ENCODE peak calls at places on chromosomes 3 and 15, in nine cellular contexts. I is psoas muscle, R is heart left ventricle, V is tibial artery, Y is GM12878, K is esophagus squamous epithelium, O is adrenal gland, J is left lung, A is endodermal cell. E is an unnamed sample. For H3K36me3, the result is how much of the 10 kb centered on the place peaks cover.

GRCh38 chr3:69767571-69767970 is 28.3 kb downstream of the MITF start:
- DNase-seq in A (no peak), V (no peak), K (no peak), O (peak), R (peak), I (peak), J (no peak), Y (no peak), E (no peak)

GRCh38 chr3:4718179-4718736 is 225.1 kb downstream of the ITPR1 start:
- DNase-seq in R (no peak), O (no peak), K (no peak), I (no peak), Y (no peak), V (no peak), A (no peak), J (no peak), E (no peak)

GRCh38 chr3:161104561-161105551 is at the start of gene B3GALNT1:
- DNase-seq in A (peak), K (no peak), O (peak), R (peak), Y (no peak), V (peak), I (peak), J (peak), E (peak)

GRCh38 chr3:195119461-195120198 is 151.3 kb downstream of the XXYLT1 start:
- DNase-seq in J (no peak), Y (no peak), K (no peak), A (peak), V (no peak), R (no peak), O (no peak), I (no peak), E (no peak)

GRCh38 chr3:119880966-119881365 is 99.1 kb downstream of the NR1I2 start:
- DNase-seq in A (no peak), K (no peak), Y (no peak), I (no peak), J (no peak), R (no peak), O (no peak), V (no peak), E (no peak)

GRCh38 chr3:160885791-160886286 is 129.8 kb downstream of the PPM1L start:
- DNase-seq in R (peak), K (peak), O (peak), Y (peak), A (peak), V (no peak), I (peak), J (peak), E (peak)

GRCh38 chr3:39275052-39275451 is 4.8 kb downstream of the CX3CR1 start:
- DNase-seq in A (peak), J (no peak), Y (no peak), I (no peak), R (no peak), K (no peak), O (no peak), V (no peak), E (no peak)

GRCh38 chr3:57787867-57788623 is 31.9 kb downstream of the SLMAP start:
- DNase-seq in Y (peak), A (no peak), V (no peak), K (no peak), O (no peak), R (no peak), J (no peak), I (no peak), E (peak)

GRCh38 chr15:58454950-58455401 is 23.2 kb downstream of the LIPC start:
- DNase-seq in K (no peak), V (no peak), J (no peak), Y (no peak), I (no peak), O (no peak), R (no peak), A (no peak), E (no peak)

GRCh38 chr3:56303508-56303907 is 164.8 kb downstream of the ERC2 start:
- DNase-seq in A (peak), J (no peak), O (peak), R (no peak), V (no peak), I (no peak), Y (peak), K (no peak), E (peak)

GRCh38 chr15:71581406-71581930 is 228.9 kb upstream of the NR2E3 start:
- DNase-seq in O (no peak), R (no peak), A (no peak), J (no peak), V (no peak), Y (no peak), K (no peak), I (no peak), E (no peak)

GRCh38 chr15:40292246-40292645 is 9.4 kb upstream of the ANKRD63 start:
- DNase-seq in V (no peak), O (no peak), R (no peak), K (no peak), A (no peak), Y (no peak), I (peak), J (no peak), E (no peak)
- H3K36me3 ChIP-seq in V (under half), O (under half), R (under half), K (under half), A (under half), Y (under half), I (under half), J (under half), E (under half)

GRCh38 chr15:29978411-29979382 is 104.1 kb upstream of the GOLGA8J start:
- DNase-seq in I (no peak), O (no peak), R (no peak), K (no peak), V (no peak), A (no peak), Y (no peak), J (no peak), E (no peak)
- TF ChIP-seq CTCF in I (no peak), O (no peak), R (no peak), K (no peak), V (peak), A (no peak), Y (no peak), J (no peak), E (no peak)

GRCh38 chr3:47073685-47074084 is 90.2 kb downstream of the SETD2 start:
- DNase-seq in R (no peak), I (no peak), A (no peak), V (no peak), O (no peak), Y (no peak), J (no peak), K (no peak), E (no peak)
- H3K36me3 ChIP-seq in R (under half), I (half or more), A (half or more), V (under half), O (under half), Y (under half), J (under half), K (half or more), E (under half)

DNA sequence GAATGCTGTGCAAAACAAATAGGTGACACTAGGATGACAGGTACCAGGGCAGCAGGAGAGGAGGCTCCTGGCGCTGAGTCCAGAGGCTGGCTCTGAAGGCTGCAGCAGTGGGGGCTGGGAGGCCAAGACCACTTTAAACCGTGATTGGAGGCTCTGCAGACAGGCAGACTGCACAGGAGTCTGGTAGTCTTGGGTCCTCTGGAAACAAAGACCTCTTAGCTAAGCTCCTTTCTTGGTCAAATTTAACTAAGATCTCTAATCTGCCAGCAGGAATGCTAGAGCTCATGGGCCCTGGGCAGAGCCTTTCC is 4.4 kb upstream of the MUSTN1 start:
- DNase-seq in J (peak), K (no peak), O (no peak), V (no peak), I (peak), A (no peak), Y (no peak), R (peak), E (no peak)
- TF ChIP-seq CTCF in J (no peak), K (no peak), O (no peak), V (no peak), I (no peak), A (no peak), Y (no peak), R (no peak), E (no peak)

DNA sequence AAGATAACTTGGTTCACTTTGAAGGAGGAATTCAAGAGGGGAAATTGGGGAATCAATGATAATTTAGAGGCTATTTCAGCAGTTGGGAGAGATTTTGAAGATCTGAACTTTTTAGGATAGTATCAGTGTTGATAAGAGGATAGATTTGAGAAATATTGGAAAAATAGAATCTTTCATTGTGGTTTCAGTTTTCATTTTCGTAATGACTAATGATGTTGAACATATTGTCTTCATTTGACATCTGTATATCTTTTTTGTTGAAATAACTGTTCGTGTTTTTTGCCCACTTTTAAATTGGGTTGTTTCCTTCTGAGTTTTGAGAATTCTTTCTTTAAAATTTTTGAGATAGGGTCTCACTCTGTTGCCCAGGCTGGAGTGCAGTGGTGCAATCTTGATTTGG is 21.1 kb downstream of the ECT2 start:
- DNase-seq in A (no peak), O (no peak), J (no peak), R (no peak), I (no peak), Y (no peak), K (no peak), V (no peak), E (no peak)
- H3K36me3 ChIP-seq in A (half or more), O (under half), J (under half), R (under half), I (under half), Y (under half), K (half or more), V (under half), E (under half)

GRCh38 chr3:53728606-53729005 is 117.6 kb downstream of the CHDH start:
- DNase-seq in K (no peak), J (no peak), Y (no peak), I (no peak), R (no peak), V (no peak), O (no peak), A (no peak), E (no peak)

GRCh38 chr3:53729130-53729529 is 117.1 kb downstream of the CHDH start:
- DNase-seq in R (no peak), Y (no peak), V (no peak), J (no peak), K (no peak), O (no peak), I (no peak), A (no peak), E (no peak)

GRCh38 chr3:53730565-53730964 is 115.7 kb downstream of the CHDH start:
- DNase-seq in R (peak), I (no peak), J (no peak), K (no peak), Y (no peak), A (no peak), V (no peak), O (no peak), E (no peak)

GRCh38 chr3:53731934-53732624 is 114.1 kb downstream of the CHDH start:
- DNase-seq in J (no peak), V (no peak), K (no peak), R (no peak), Y (no peak), A (no peak), O (no peak), I (no peak), E (no peak)

DNA sequence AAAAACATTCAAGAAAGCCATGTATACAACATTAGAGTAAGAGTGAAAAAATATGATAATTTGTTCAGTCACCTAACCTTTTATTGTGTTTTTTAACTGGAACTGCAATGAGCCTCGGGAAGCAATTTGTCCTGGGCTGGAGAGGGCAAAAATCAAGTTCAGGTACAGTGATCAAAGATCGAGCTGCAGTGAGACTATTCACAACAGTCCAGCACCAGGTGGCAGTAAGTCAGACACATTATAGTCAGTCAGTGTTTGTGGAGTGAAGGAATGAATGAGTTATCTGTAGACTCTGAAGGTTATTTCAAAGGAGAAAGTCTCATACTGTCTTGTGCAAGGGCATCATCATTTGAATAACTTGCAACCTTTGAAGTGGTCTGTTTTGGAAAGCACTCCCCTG is 116.6 kb downstream of the CHDH start:
- DNase-seq in O (no peak), J (no peak), R (no peak), I (no peak), Y (no peak), A (no peak), K (no peak), V (no peak), E (no peak)
- TF ChIP-seq CTCF in O (no peak), J (no peak), R (no peak), I (no peak), Y (peak), A (peak), K (no peak), V (no peak), E (peak)

DNA sequence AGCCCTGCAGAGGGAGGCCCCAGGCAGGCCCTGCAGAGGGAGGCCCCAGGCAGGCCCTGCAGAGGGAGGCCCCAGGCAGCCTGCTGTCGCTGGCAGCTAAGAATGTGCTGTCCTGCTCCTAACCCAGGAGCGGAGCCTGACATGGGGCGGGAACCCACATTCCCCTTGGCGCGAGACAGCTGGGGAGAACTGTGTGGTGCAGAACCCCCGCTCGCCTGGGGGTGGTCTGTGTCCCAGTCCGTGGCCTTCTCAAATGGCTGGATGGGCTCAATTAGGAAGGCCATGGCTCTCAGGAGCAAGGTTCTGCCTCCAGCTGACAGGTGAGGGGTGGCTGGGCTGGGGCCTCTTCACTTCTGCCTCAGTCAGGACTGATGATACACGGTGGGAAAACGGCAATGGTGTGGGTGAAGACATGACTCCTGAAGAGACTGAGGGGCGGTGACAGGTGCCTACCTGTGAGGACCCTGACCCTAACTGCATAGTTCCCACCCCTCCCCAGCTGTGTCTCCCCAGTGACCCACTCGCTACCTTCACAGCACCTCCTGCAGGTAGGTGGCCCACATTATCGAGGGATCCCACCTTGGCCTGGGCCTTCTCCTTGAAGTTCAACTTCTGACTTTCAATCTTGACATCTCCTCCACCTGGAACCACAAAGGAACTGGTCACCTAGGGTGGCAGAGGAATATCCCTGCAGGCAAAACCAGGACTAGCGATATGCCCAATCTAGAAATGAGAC is 52.0 kb downstream of the DHX30 start:
- DNase-seq in J (peak), V (no peak), O (no peak), R (no peak), I (peak), Y (no peak), A (no peak), K (no peak), E (no peak)
- H3K36me3 ChIP-seq in J (under half), V (half or more), O (half or more), R (under half), I (half or more), Y (under half), A (half or more), K (half or more), E (under half)

GRCh38 chr15:37107071-37107753 is 6.9 kb upstream of the MEIS2 start:
- DNase-seq in V (no peak), O (no peak), I (no peak), Y (no peak), R (no peak), A (peak), J (no peak), K (no peak), E (no peak)

GRCh38 chr15:37107754-37108724 is 7.7 kb upstream of the MEIS2 start:
- DNase-seq in J (no peak), R (no peak), K (no peak), A (no peak), I (no peak), V (no peak), Y (no peak), O (no peak), E (no peak)

GRCh38 chr15:37104413-37105392 is 4.4 kb upstream of the MEIS2 start:
- DNase-seq in K (no peak), J (no peak), A (peak), Y (no peak), V (no peak), O (no peak), R (no peak), I (no peak), E (no peak)

GRCh38 chr15:37105795-37106333 is 5.5 kb upstream of the MEIS2 start:
- DNase-seq in R (no peak), A (no peak), V (no peak), I (no peak), O (no peak), Y (no peak), K (no peak), J (no peak), E (no peak)

DNA sequence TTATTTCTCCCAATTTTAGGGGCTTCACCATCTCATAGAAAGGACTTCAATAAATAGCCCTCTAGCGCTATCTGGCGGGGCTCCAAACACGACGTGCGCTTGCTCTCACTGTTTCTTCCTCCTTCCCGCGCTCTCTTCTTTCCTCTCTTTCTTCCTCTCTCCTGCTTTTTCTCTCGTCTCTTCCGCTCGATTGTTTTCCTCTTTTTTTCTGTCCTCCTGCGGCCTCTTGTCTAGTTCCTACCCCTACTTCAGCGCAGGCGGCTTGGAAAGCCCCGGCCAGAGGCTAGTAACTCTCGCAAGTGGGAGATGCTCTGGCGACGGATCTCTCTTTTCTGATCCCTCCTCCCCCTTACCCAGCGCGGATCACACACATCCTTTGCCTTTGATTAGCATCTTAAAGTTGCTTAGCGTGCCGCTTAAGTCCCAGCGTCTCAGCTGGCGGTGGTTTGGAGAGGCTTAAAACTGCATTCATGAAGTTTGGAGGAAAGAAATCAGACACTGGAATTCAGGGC is 6.2 kb upstream of the MEIS2 start:
- DNase-seq in A (peak), R (no peak), K (no peak), Y (no peak), V (no peak), O (no peak), J (no peak), I (no peak), E (no peak)
- TF ChIP-seq CTCF in A (peak), R (no peak), K (no peak), Y (peak), V (no peak), O (no peak), J (no peak), I (no peak), E (peak)

DNA sequence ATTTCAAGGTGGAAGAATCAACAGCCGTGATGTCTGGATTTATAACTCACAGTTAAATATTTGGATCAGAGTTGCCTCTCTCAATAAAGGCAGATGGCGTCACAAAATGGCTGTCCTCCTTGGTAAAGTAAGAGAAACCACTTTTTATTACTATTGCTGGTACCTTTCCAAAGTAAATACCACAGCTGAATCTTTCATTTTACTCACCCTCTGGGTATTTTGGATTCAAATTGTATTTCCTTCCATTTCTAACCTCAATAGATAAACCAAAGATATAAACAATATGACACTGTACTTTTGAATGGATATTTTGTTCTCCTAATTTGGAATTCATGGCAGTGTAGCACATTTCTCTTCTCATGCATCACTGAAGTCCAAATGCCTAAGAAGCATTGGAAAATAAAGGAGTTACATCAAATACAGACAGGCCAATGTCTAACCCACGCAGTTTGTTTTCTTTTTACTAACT is 29.5 kb downstream of the KLHL24 start:
- DNase-seq in R (no peak), V (no peak), K (no peak), O (no peak), A (no peak), Y (no peak), J (no peak), I (no peak), E (no peak)
- H3K36me3 ChIP-seq in R (under half), V (half or more), K (half or more), O (half or more), A (under half), Y (under half), J (under half), I (half or more), E (under half)

DNA sequence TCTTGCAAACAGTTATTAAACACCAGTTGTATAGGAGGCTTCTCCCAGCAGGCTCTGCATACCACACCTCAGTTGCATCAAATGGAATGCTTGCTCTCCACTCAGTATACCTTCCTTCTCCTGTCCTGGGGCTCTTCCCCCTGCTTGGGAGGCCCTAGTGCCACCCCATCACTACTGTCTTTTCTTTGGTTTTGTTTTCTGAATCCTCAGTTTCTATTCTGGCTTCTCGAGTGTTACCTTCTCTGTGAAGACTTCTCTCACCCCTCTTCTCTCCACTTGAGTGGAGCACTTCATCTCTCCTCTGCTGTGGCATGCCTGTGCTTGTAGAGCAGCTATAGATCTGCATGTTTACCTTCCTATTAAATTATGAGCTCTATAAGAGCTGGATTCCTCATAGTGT is 75.7 kb upstream of the TPRG1 start:
- DNase-seq in J (no peak), O (no peak), K (no peak), V (no peak), Y (no peak), I (no peak), A (no peak), R (no peak), E (no peak)
- TF ChIP-seq CTCF in J (no peak), O (no peak), K (no peak), V (no peak), Y (no peak), I (no peak), A (no peak), R (no peak), E (no peak)

E was measured in GM06990.